ENCODE peak calls at places on chromosomes 12 and 14, in four cellular contexts. One of them, this sample, is unnamed.

GRCh38 chr12:51959211-51959610 is 7.7 kb downstream of the ACVR1B start:
- DNase-seq in kidney: no peak
- DNase-seq in CD8-positive, alpha-beta T cell: no peak
- DNase-seq in left ventricle myocardium inferior: no peak
- DNase-seq in this sample: no peak

GRCh38 chr12:62839869-62840268 is 95.1 kb downstream of the PPM1H start:
- DNase-seq in kidney: no peak
- DNase-seq in CD8-positive, alpha-beta T cell: no peak
- DNase-seq in left ventricle myocardium inferior: no peak
- DNase-seq in this sample: no peak

GRCh38 chr14:65585216-65585615 is 172.7 kb downstream of the FUT8 start:
- DNase-seq in kidney: no peak
- DNase-seq in CD8-positive, alpha-beta T cell: no peak
- DNase-seq in left ventricle myocardium inferior: no peak
- DNase-seq in this sample: no peak

GRCh38 chr14:72839351-72839750 is 54.5 kb downstream of the DPF3 start:
- DNase-seq in kidney: no peak
- DNase-seq in CD8-positive, alpha-beta T cell: no peak
- DNase-seq in left ventricle myocardium inferior: no peak
- DNase-seq in this sample: no peak

GRCh38 chr14:88281447-88281846 is 41.6 kb downstream of the KCNK10 start:
- DNase-seq in kidney: no peak
- DNase-seq in CD8-positive, alpha-beta T cell: no peak
- DNase-seq in left ventricle myocardium inferior: no peak
- DNase-seq in this sample: no peak

GRCh38 chr14:74792249-74793039 is 29.3 kb downstream of the YLPM1 start:
- DNase-seq in kidney: no peak
- DNase-seq in CD8-positive, alpha-beta T cell: no peak
- DNase-seq in left ventricle myocardium inferior: no peak
- DNase-seq in this sample: no peak

GRCh38 chr12:82627799-82628198 is 58.9 kb upstream of the TMTC2 start:
- DNase-seq in kidney: no peak
- DNase-seq in CD8-positive, alpha-beta T cell: no peak
- DNase-seq in left ventricle myocardium inferior: no peak
- DNase-seq in this sample: no peak

GRCh38 chr14:92460916-92461579 is 52.5 kb upstream of the RIN3 start:
- DNase-seq in kidney: no peak
- DNase-seq in CD8-positive, alpha-beta T cell: no peak
- DNase-seq in left ventricle myocardium inferior: peak; percentile 51
- DNase-seq in this sample: peak; percentile 72

GRCh38 chr12:15880721-15881120 is 1.5 kb upstream of the STRAP start:
- DNase-seq in kidney: no peak
- DNase-seq in CD8-positive, alpha-beta T cell: no peak
- DNase-seq in left ventricle myocardium inferior: no peak
- DNase-seq in this sample: no peak
- H3K27ac ChIP-seq in kidney: no peak overlapping the region
- H3K27ac ChIP-seq in CD8-positive, alpha-beta T cell: no peak overlapping the region
- H3K27ac ChIP-seq in left ventricle myocardium inferior: no peak overlapping the region
- H3K27ac ChIP-seq in this sample: no peak overlapping the region

GRCh38 chr12:93591137-93591868 is 18.8 kb downstream of the SOCS2 start:
- DNase-seq in kidney: peak; percentile 93
- DNase-seq in CD8-positive, alpha-beta T cell: peak; percentile 16
- DNase-seq in left ventricle myocardium inferior: peak; percentile 78
- DNase-seq in this sample: peak; percentile 93

GRCh38 chr12:93595336-93595735 is 22.9 kb downstream of the SOCS2 start:
- DNase-seq in kidney: no peak
- DNase-seq in CD8-positive, alpha-beta T cell: no peak
- DNase-seq in left ventricle myocardium inferior: no peak
- DNase-seq in this sample: no peak

GRCh38 chr12:93594766-93595165 is 22.3 kb downstream of the SOCS2 start:
- DNase-seq in kidney: no peak
- DNase-seq in CD8-positive, alpha-beta T cell: no peak
- DNase-seq in left ventricle myocardium inferior: no peak
- DNase-seq in this sample: no peak

GRCh38 chr12:93593833-93594232 is 21.4 kb downstream of the SOCS2 start:
- DNase-seq in kidney: no peak
- DNase-seq in CD8-positive, alpha-beta T cell: no peak
- DNase-seq in left ventricle myocardium inferior: no peak
- DNase-seq in this sample: no peak

DNA sequence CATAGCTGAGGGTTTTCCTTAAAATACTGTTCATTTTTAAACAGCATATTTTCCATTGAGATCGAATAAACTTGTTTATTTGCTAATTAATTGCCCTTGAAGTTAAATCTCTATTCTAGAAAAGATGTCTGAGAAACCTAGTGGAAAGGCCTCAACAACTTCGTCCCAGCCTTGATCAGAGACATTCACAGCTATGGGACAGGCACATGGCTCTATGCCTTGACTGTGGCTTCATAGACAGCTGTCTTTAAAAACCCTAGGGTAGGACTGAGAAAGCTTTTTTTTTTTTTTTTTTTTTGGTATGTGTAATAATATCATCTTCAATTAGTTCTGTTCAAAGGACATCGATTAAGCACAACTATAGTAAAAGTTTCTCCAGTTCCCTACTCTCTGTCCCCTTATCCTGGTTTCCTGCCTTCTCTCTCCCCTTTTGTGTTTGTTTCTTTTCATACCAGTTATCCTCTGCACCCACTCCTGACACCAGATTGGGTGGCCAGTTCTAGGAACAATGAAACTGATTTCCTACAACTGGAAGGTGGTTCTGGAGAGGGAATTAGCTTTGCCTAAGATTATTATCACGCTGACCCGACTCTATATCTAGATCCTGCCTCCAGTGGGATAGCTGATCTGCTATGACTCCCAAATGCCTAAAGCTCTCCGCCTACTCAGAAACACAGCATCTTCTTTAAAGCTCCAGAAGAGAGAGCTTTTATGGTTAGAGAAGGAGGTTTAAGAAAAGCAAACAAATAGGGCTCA is 20.3 kb downstream of the SOCS2 start:
- DNase-seq in kidney: no peak
- DNase-seq in CD8-positive, alpha-beta T cell: no peak
- DNase-seq in left ventricle myocardium inferior: no peak
- DNase-seq in this sample: no peak
- H3K4me1 ChIP-seq in kidney: peaks cover 5% of the 10 kb centered on the region
- H3K4me1 ChIP-seq in CD8-positive, alpha-beta T cell: peaks cover 11% of the 10 kb centered on the region
- H3K4me1 ChIP-seq in left ventricle myocardium inferior: peaks cover 45% of the 10 kb centered on the region
- H3K4me1 ChIP-seq in this sample: peaks cover 1% of the 10 kb centered on the region

DNA sequence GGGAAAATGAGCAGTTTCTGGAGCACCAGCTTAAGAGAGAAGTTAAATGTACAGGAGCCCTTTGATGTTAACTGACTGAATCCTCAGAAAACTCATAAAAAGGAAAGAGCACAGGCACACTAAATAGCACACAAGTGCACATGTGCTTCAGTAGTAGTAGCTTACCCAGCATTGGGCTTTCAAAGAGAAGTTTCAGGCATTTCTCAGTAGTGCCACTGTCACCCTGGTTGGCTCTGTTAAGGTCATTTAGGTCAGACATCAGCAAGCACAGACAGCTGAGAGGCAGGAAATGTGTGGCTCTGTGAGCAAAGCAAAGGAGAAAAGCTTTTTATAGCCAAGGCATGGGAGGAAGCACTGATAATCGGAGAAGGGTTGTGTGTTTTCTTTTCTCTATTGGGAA is 96.3 kb upstream of the HIF1A start:
- DNase-seq in kidney: no peak
- DNase-seq in CD8-positive, alpha-beta T cell: no peak
- DNase-seq in left ventricle myocardium inferior: no peak
- DNase-seq in this sample: no peak
- H3K27ac ChIP-seq in kidney: peak overlapping the region; percentile 5
- H3K27ac ChIP-seq in CD8-positive, alpha-beta T cell: no peak overlapping the region
- H3K27ac ChIP-seq in left ventricle myocardium inferior: peak overlapping the region; percentile 50
- H3K27ac ChIP-seq in this sample: peak overlapping the region; percentile 6

GRCh38 chr12:92032965-92033364 is 112.7 kb downstream of the BTG1 start:
- DNase-seq in kidney: no peak
- DNase-seq in CD8-positive, alpha-beta T cell: no peak
- DNase-seq in left ventricle myocardium inferior: no peak
- DNase-seq in this sample: no peak
- H3K4me1 ChIP-seq in kidney: no peaks in the 10 kb centered on the region
- H3K4me1 ChIP-seq in CD8-positive, alpha-beta T cell: peaks cover 88% of the 10 kb centered on the region
- H3K4me1 ChIP-seq in left ventricle myocardium inferior: peaks cover 54% of the 10 kb centered on the region
- H3K4me1 ChIP-seq in this sample: no peaks in the 10 kb centered on the region

GRCh38 chr14:85934123-85934885 is 404.4 kb downstream of the FLRT2 start:
- DNase-seq in kidney: no peak
- DNase-seq in CD8-positive, alpha-beta T cell: peak; percentile 37
- DNase-seq in left ventricle myocardium inferior: no peak
- DNase-seq in this sample: peak; percentile 45

GRCh38 chr14:85934886-85935254 is 404.9 kb downstream of the FLRT2 start:
- DNase-seq in kidney: no peak
- DNase-seq in CD8-positive, alpha-beta T cell: no peak
- DNase-seq in left ventricle myocardium inferior: no peak
- DNase-seq in this sample: no peak
- H3K27ac ChIP-seq in kidney: peak overlapping the region; percentile 54
- H3K27ac ChIP-seq in CD8-positive, alpha-beta T cell: peak overlapping the region; percentile 75
- H3K27ac ChIP-seq in left ventricle myocardium inferior: peak overlapping the region; percentile 62
- H3K27ac ChIP-seq in this sample: no peak overlapping the region

DNA sequence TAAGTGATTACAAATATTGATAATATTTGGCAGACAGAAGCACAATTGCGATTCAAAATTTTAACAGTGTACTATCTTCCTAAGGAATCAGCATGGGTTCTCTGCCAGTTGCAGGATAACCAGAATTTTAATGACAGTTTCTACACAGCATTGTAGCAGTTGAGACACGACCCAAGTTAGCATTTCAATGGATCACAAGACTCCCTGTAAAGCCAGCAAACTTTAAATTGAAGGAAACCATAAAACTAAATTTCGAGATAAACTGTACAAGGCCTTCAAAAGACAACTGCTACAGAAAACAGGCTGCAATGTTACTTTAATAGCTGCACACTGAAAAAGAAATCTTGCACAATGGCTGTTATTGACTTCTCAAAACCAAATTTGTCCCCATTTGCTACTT is 154.9 kb downstream of the MED13L start:
- DNase-seq in kidney: no peak
- DNase-seq in CD8-positive, alpha-beta T cell: no peak
- DNase-seq in left ventricle myocardium inferior: no peak
- DNase-seq in this sample: no peak
- H3K4me1 ChIP-seq in kidney: peaks cover 26% of the 10 kb centered on the region
- H3K4me1 ChIP-seq in CD8-positive, alpha-beta T cell: peaks cover 37% of the 10 kb centered on the region
- H3K4me1 ChIP-seq in left ventricle myocardium inferior: peaks cover 64% of the 10 kb centered on the region
- H3K4me1 ChIP-seq in this sample: peaks cover 8% of the 10 kb centered on the region

GRCh38 chr12:113227686-113228391 is 6.6 kb downstream of the TPCN1 start:
- DNase-seq in kidney: peak; percentile 9
- DNase-seq in CD8-positive, alpha-beta T cell: no peak
- DNase-seq in left ventricle myocardium inferior: no peak
- DNase-seq in this sample: no peak
- H3K27ac ChIP-seq in kidney: no peak overlapping the region
- H3K27ac ChIP-seq in CD8-positive, alpha-beta T cell: no peak overlapping the region
- H3K27ac ChIP-seq in left ventricle myocardium inferior: peak overlapping the region; percentile 99
- H3K27ac ChIP-seq in this sample: peak overlapping the region; percentile 99

This sample was measured in right cardiac atrium.